ENCODE peak calls at places on chromosome 22, in six cellular contexts. One of them, this sample, is unnamed.

GRCh38 chr22:50704510-50705218 is 32.0 kb downstream of the SHANK3 start:
- DNase-seq in EL: no peak
- DNase-seq in stimulated activated CD4-positive, alpha-beta T cell treated with anti-CD3 and anti-CD28 coated beads, Interleukin-15, amount 100 ng/mL, for 1 hour: no peak
- DNase-seq in NCI-H226: no peak
- DNase-seq in ureter: no peak
- DNase-seq in activated naive CD8-positive, alpha-beta T cell treated with anti-CD3 and anti-CD28 coated beads for 36 hours: no peak
- DNase-seq in this sample: no peak

GRCh38 chr22:33409134-33409533 is 351.0 kb upstream of the SYN3 start:
- DNase-seq in EL: no peak
- DNase-seq in stimulated activated CD4-positive, alpha-beta T cell treated with anti-CD3 and anti-CD28 coated beads, Interleukin-15, amount 100 ng/mL, for 1 hour: no peak
- DNase-seq in activated naive CD8-positive, alpha-beta T cell treated with anti-CD3 and anti-CD28 coated beads for 36 hours: no peak
- DNase-seq in ureter: no peak
- DNase-seq in NCI-H226: no peak
- DNase-seq in this sample: no peak

GRCh38 chr22:39472570-39473556 is 16.1 kb downstream of the MGAT3 start:
- DNase-seq in activated naive CD8-positive, alpha-beta T cell treated with anti-CD3 and anti-CD28 coated beads for 36 hours: no peak
- DNase-seq in ureter: peak; percentile 70
- DNase-seq in NCI-H226: peak; percentile 84
- DNase-seq in stimulated activated CD4-positive, alpha-beta T cell treated with anti-CD3 and anti-CD28 coated beads, Interleukin-15, amount 100 ng/mL, for 1 hour: no peak
- DNase-seq in EL: no peak
- DNase-seq in this sample: no peak

GRCh38 chr22:24510694-24511625 is 15.8 kb downstream of the UPB1 start:
- DNase-seq in stimulated activated CD4-positive, alpha-beta T cell treated with anti-CD3 and anti-CD28 coated beads, Interleukin-15, amount 100 ng/mL, for 1 hour: no peak
- DNase-seq in NCI-H226: peak; percentile 4
- DNase-seq in activated naive CD8-positive, alpha-beta T cell treated with anti-CD3 and anti-CD28 coated beads for 36 hours: no peak
- DNase-seq in EL: no peak
- DNase-seq in ureter: no peak
- DNase-seq in this sample: no peak

GRCh38 chr22:25169278-25170031 is 30.2 kb upstream of the CRYBB3 start:
- DNase-seq in EL: no peak
- DNase-seq in ureter: no peak
- DNase-seq in activated naive CD8-positive, alpha-beta T cell treated with anti-CD3 and anti-CD28 coated beads for 36 hours: no peak
- DNase-seq in NCI-H226: no peak
- DNase-seq in stimulated activated CD4-positive, alpha-beta T cell treated with anti-CD3 and anti-CD28 coated beads, Interleukin-15, amount 100 ng/mL, for 1 hour: no peak
- DNase-seq in this sample: no peak

GRCh38 chr22:19767427-19768380 is 7.1 kb downstream of the TBX1 start:
- DNase-seq in NCI-H226: no peak
- DNase-seq in stimulated activated CD4-positive, alpha-beta T cell treated with anti-CD3 and anti-CD28 coated beads, Interleukin-15, amount 100 ng/mL, for 1 hour: no peak
- DNase-seq in ureter: no peak
- DNase-seq in activated naive CD8-positive, alpha-beta T cell treated with anti-CD3 and anti-CD28 coated beads for 36 hours: no peak
- DNase-seq in EL: no peak
- DNase-seq in this sample: no peak

GRCh38 chr22:44707178-44707577 is 5.2 kb downstream of the PRR5 start:
- DNase-seq in ureter: no peak
- DNase-seq in NCI-H226: no peak
- DNase-seq in activated naive CD8-positive, alpha-beta T cell treated with anti-CD3 and anti-CD28 coated beads for 36 hours: no peak
- DNase-seq in stimulated activated CD4-positive, alpha-beta T cell treated with anti-CD3 and anti-CD28 coated beads, Interleukin-15, amount 100 ng/mL, for 1 hour: no peak
- DNase-seq in EL: no peak
- DNase-seq in this sample: no peak

GRCh38 chr22:20857247-20857643 is 1.4 kb downstream of the PI4KA start:
- DNase-seq in EL: no peak
- DNase-seq in stimulated activated CD4-positive, alpha-beta T cell treated with anti-CD3 and anti-CD28 coated beads, Interleukin-15, amount 100 ng/mL, for 1 hour: no peak
- DNase-seq in NCI-H226: no peak
- DNase-seq in ureter: no peak
- DNase-seq in activated naive CD8-positive, alpha-beta T cell treated with anti-CD3 and anti-CD28 coated beads for 36 hours: no peak
- DNase-seq in this sample: no peak

GRCh38 chr22:24883426-24883825 is 63.1 kb downstream of the LHFPL7 start:
- DNase-seq in stimulated activated CD4-positive, alpha-beta T cell treated with anti-CD3 and anti-CD28 coated beads, Interleukin-15, amount 100 ng/mL, for 1 hour: no peak
- DNase-seq in ureter: no peak
- DNase-seq in NCI-H226: no peak
- DNase-seq in activated naive CD8-positive, alpha-beta T cell treated with anti-CD3 and anti-CD28 coated beads for 36 hours: no peak
- DNase-seq in EL: no peak
- DNase-seq in this sample: no peak

GRCh38 chr22:44723801-44724200 is 21.8 kb downstream of the PRR5 start:
- DNase-seq in activated naive CD8-positive, alpha-beta T cell treated with anti-CD3 and anti-CD28 coated beads for 36 hours: no peak
- DNase-seq in EL: peak; percentile 45
- DNase-seq in ureter: no peak
- DNase-seq in NCI-H226: no peak
- DNase-seq in stimulated activated CD4-positive, alpha-beta T cell treated with anti-CD3 and anti-CD28 coated beads, Interleukin-15, amount 100 ng/mL, for 1 hour: no peak
- DNase-seq in this sample: no peak

GRCh38 chr22:33076368-33076767 is 18.2 kb upstream of the SYN3 start:
- DNase-seq in ureter: no peak
- DNase-seq in activated naive CD8-positive, alpha-beta T cell treated with anti-CD3 and anti-CD28 coated beads for 36 hours: no peak
- DNase-seq in NCI-H226: no peak
- DNase-seq in EL: no peak
- DNase-seq in stimulated activated CD4-positive, alpha-beta T cell treated with anti-CD3 and anti-CD28 coated beads, Interleukin-15, amount 100 ng/mL, for 1 hour: no peak
- DNase-seq in this sample: no peak

GRCh38 chr22:47372596-47373385 is 610.3 kb downstream of the TBC1D22A start:
- DNase-seq in NCI-H226: no peak
- DNase-seq in ureter: peak; percentile 29
- DNase-seq in activated naive CD8-positive, alpha-beta T cell treated with anti-CD3 and anti-CD28 coated beads for 36 hours: no peak
- DNase-seq in stimulated activated CD4-positive, alpha-beta T cell treated with anti-CD3 and anti-CD28 coated beads, Interleukin-15, amount 100 ng/mL, for 1 hour: no peak
- DNase-seq in EL: no peak
- DNase-seq in this sample: no peak

This sample was measured in pulmonary artery endothelial cell.